ENCODE peak calls at places on chromosomes 12 and 14, in five cellular contexts. One of them, this sample, is unnamed.

GRCh38 chr12:49027846-49028245 is 9.3 kb upstream of the PRKAG1 start:
- DNase-seq in HCT116: no peak
- DNase-seq in OCI-LY7: no peak
- DNase-seq in bronchial epithelial cell: no peak
- DNase-seq in lower lobe of right lung: no peak
- DNase-seq in this sample: no peak

GRCh38 chr14:23113346-23114119 is 5.5 kb downstream of the CEBPE start:
- DNase-seq in bronchial epithelial cell: no peak
- DNase-seq in lower lobe of right lung: no peak
- DNase-seq in HCT116: no peak
- DNase-seq in OCI-LY7: no peak
- DNase-seq in this sample: peak; percentile 32

GRCh38 chr12:16063728-16064127 is 152.6 kb downstream of the DERA start:
- DNase-seq in OCI-LY7: no peak
- DNase-seq in HCT116: no peak
- DNase-seq in lower lobe of right lung: no peak
- DNase-seq in bronchial epithelial cell: no peak
- DNase-seq in this sample: peak; percentile 69

GRCh38 chr14:104515811-104516780 is 63.5 kb upstream of the C14orf180 start:
- DNase-seq in OCI-LY7: no peak
- DNase-seq in bronchial epithelial cell: no peak
- DNase-seq in HCT116: no peak
- DNase-seq in lower lobe of right lung: no peak
- DNase-seq in this sample: no peak

GRCh38 chr12:52655720-52656124 is 3.7 kb upstream of the KRT2 start:
- DNase-seq in HCT116: peak; percentile 28
- DNase-seq in lower lobe of right lung: peak; percentile 60
- DNase-seq in bronchial epithelial cell: peak; percentile 63
- DNase-seq in OCI-LY7: no peak
- DNase-seq in this sample: no peak

GRCh38 chr14:105275267-105275946 is 25.4 kb downstream of the BRF1 start:
- DNase-seq in OCI-LY7: no peak
- DNase-seq in HCT116: no peak
- DNase-seq in bronchial epithelial cell: no peak
- DNase-seq in lower lobe of right lung: no peak
- DNase-seq in this sample: no peak

GRCh38 chr14:75709207-75709812 is 48.3 kb downstream of the TTLL5 start:
- DNase-seq in OCI-LY7: peak; percentile 76
- DNase-seq in HCT116: peak; percentile 68
- DNase-seq in bronchial epithelial cell: peak; percentile 72
- DNase-seq in lower lobe of right lung: peak; percentile 73
- DNase-seq in this sample: peak; percentile 54

GRCh38 chr12:102956738-102957338 is 636 bp upstream of the ASCL1 start:
- DNase-seq in bronchial epithelial cell: no peak
- DNase-seq in OCI-LY7: no peak
- DNase-seq in lower lobe of right lung: no peak
- DNase-seq in HCT116: no peak
- DNase-seq in this sample: no peak

GRCh38 chr12:52005903-52006703 is 643 bp upstream of the TAMALIN start:
- DNase-seq in lower lobe of right lung: peak; percentile 89
- DNase-seq in bronchial epithelial cell: no peak
- DNase-seq in HCT116: no peak
- DNase-seq in OCI-LY7: peak; percentile 61
- DNase-seq in this sample: no peak

GRCh38 chr12:123113038-123113437 is 37.9 kb downstream of the PITPNM2 start:
- DNase-seq in bronchial epithelial cell: no peak
- DNase-seq in lower lobe of right lung: peak; percentile 53
- DNase-seq in OCI-LY7: no peak
- DNase-seq in HCT116: no peak
- DNase-seq in this sample: no peak

GRCh38 chr12:51395283-51396230 is 4.4 kb upstream of the GALNT6 start:
- DNase-seq in HCT116: no peak
- DNase-seq in bronchial epithelial cell: no peak
- DNase-seq in OCI-LY7: no peak
- DNase-seq in lower lobe of right lung: no peak
- DNase-seq in this sample: no peak

GRCh38 chr14:32534145-32534544 is 205.0 kb downstream of the AKAP6 start:
- DNase-seq in OCI-LY7: no peak
- DNase-seq in HCT116: no peak
- DNase-seq in lower lobe of right lung: no peak
- DNase-seq in bronchial epithelial cell: no peak
- DNase-seq in this sample: no peak

GRCh38 chr14:96191355-96191754 is 13.3 kb upstream of the BDKRB2 start:
- DNase-seq in lower lobe of right lung: no peak
- DNase-seq in bronchial epithelial cell: no peak
- DNase-seq in OCI-LY7: no peak
- DNase-seq in HCT116: no peak
- DNase-seq in this sample: no peak

GRCh38 chr12:3600039-3600720 is 109.2 kb downstream of the PRMT8 start:
- DNase-seq in lower lobe of right lung: no peak
- DNase-seq in OCI-LY7: no peak
- DNase-seq in HCT116: no peak
- DNase-seq in bronchial epithelial cell: no peak
- DNase-seq in this sample: peak; percentile 9

GRCh38 chr12:53054112-53054878 is 4.4 kb downstream of the TNS2 start:
- DNase-seq in HCT116: peak; percentile 94
- DNase-seq in lower lobe of right lung: peak; percentile 95
- DNase-seq in OCI-LY7: peak; percentile 93
- DNase-seq in bronchial epithelial cell: peak; percentile 90
- DNase-seq in this sample: peak; percentile 78

GRCh38 chr14:89256273-89256672 is 160.8 kb downstream of the FOXN3 start:
- DNase-seq in bronchial epithelial cell: no peak
- DNase-seq in lower lobe of right lung: no peak
- DNase-seq in OCI-LY7: no peak
- DNase-seq in HCT116: no peak
- DNase-seq in this sample: no peak

GRCh38 chr12:30026621-30027234 is 243.0 kb upstream of the TMTC1 start:
- DNase-seq in lower lobe of right lung: no peak
- DNase-seq in HCT116: no peak
- DNase-seq in OCI-LY7: no peak
- DNase-seq in bronchial epithelial cell: peak; percentile 75
- DNase-seq in this sample: peak; percentile 79

GRCh38 chr12:95118138-95118787 is 44.8 kb upstream of the NR2C1 start:
- DNase-seq in OCI-LY7: no peak
- DNase-seq in bronchial epithelial cell: peak; percentile 97
- DNase-seq in HCT116: no peak
- DNase-seq in lower lobe of right lung: no peak
- DNase-seq in this sample: peak; percentile 48

GRCh38 chr14:77026930-77027537 is 1.5 kb downstream of the IRF2BPL start:
- DNase-seq in bronchial epithelial cell: no peak
- DNase-seq in HCT116: no peak
- DNase-seq in lower lobe of right lung: peak; percentile 77
- DNase-seq in OCI-LY7: peak; percentile 72
- DNase-seq in this sample: no peak

GRCh38 chr12:88472775-88473174 is 107.5 kb downstream of the KITLG start:
- DNase-seq in OCI-LY7: no peak
- DNase-seq in HCT116: peak; percentile 47
- DNase-seq in lower lobe of right lung: no peak
- DNase-seq in bronchial epithelial cell: peak; percentile 83
- DNase-seq in this sample: no peak

GRCh38 chr12:124992874-124993567 is 424 bp upstream of the BRI3BP start:
- DNase-seq in lower lobe of right lung: peak; percentile 65
- DNase-seq in OCI-LY7: peak; percentile 95
- DNase-seq in HCT116: peak; percentile 91
- DNase-seq in bronchial epithelial cell: peak; percentile 79
- DNase-seq in this sample: no peak

GRCh38 chr12:21330682-21331253 is 3.9 kb downstream of the SLCO1A2 start:
- DNase-seq in OCI-LY7: peak; percentile 48
- DNase-seq in lower lobe of right lung: no peak
- DNase-seq in bronchial epithelial cell: no peak
- DNase-seq in HCT116: peak; percentile 37
- DNase-seq in this sample: no peak

GRCh38 chr12:121218588-121219352 is 8.8 kb downstream of the P2RX4 start:
- DNase-seq in HCT116: no peak
- DNase-seq in bronchial epithelial cell: no peak
- DNase-seq in lower lobe of right lung: no peak
- DNase-seq in OCI-LY7: no peak
- DNase-seq in this sample: no peak

GRCh38 chr12:132285991-132286681 is 43.3 kb downstream of the GALNT9 start:
- DNase-seq in lower lobe of right lung: peak; percentile 69
- DNase-seq in HCT116: no peak
- DNase-seq in OCI-LY7: no peak
- DNase-seq in bronchial epithelial cell: peak; percentile 5
- DNase-seq in this sample: peak; percentile 69

GRCh38 chr12:114733919-114734318 is 49.9 kb upstream of the TBX3 start:
- DNase-seq in lower lobe of right lung: no peak
- DNase-seq in HCT116: no peak
- DNase-seq in bronchial epithelial cell: no peak
- DNase-seq in OCI-LY7: no peak
- DNase-seq in this sample: no peak

GRCh38 chr12:3747976-3748619 is 4.8 kb downstream of the CRACR2A start:
- DNase-seq in bronchial epithelial cell: no peak
- DNase-seq in HCT116: no peak
- DNase-seq in OCI-LY7: no peak
- DNase-seq in lower lobe of right lung: no peak
- DNase-seq in this sample: no peak

GRCh38 chr12:65170245-65170881 is 980 bp downstream of the LEMD3 start:
- DNase-seq in lower lobe of right lung: peak; percentile 80
- DNase-seq in bronchial epithelial cell: peak; percentile 67
- DNase-seq in OCI-LY7: peak; percentile 59
- DNase-seq in HCT116: peak; percentile 28
- DNase-seq in this sample: no peak

GRCh38 chr12:96176575-96176974 is 17.6 kb upstream of the ELK3 start:
- DNase-seq in lower lobe of right lung: no peak
- DNase-seq in HCT116: no peak
- DNase-seq in bronchial epithelial cell: no peak
- DNase-seq in OCI-LY7: no peak
- DNase-seq in this sample: no peak

GRCh38 chr14:61662437-61663311 is 32.6 kb upstream of the HIF1A start:
- DNase-seq in HCT116: peak; percentile 34
- DNase-seq in OCI-LY7: peak; percentile 81
- DNase-seq in lower lobe of right lung: no peak
- DNase-seq in bronchial epithelial cell: peak; percentile 89
- DNase-seq in this sample: no peak

GRCh38 chr12:71045781-71046180 is 112.0 kb downstream of the TSPAN8 start:
- DNase-seq in bronchial epithelial cell: no peak
- DNase-seq in lower lobe of right lung: no peak
- DNase-seq in OCI-LY7: no peak
- DNase-seq in HCT116: no peak
- DNase-seq in this sample: no peak

GRCh38 chr14:88168498-88169165 is 154.4 kb downstream of the KCNK10 start:
- DNase-seq in lower lobe of right lung: no peak
- DNase-seq in bronchial epithelial cell: peak; percentile 39
- DNase-seq in HCT116: no peak
- DNase-seq in OCI-LY7: peak; percentile 50
- DNase-seq in this sample: no peak

GRCh38 chr12:95151406-95151805 is 65.9 kb downstream of the FGD6 start:
- DNase-seq in lower lobe of right lung: no peak
- DNase-seq in OCI-LY7: no peak
- DNase-seq in bronchial epithelial cell: peak; percentile 59
- DNase-seq in HCT116: no peak
- DNase-seq in this sample: no peak

DNA sequence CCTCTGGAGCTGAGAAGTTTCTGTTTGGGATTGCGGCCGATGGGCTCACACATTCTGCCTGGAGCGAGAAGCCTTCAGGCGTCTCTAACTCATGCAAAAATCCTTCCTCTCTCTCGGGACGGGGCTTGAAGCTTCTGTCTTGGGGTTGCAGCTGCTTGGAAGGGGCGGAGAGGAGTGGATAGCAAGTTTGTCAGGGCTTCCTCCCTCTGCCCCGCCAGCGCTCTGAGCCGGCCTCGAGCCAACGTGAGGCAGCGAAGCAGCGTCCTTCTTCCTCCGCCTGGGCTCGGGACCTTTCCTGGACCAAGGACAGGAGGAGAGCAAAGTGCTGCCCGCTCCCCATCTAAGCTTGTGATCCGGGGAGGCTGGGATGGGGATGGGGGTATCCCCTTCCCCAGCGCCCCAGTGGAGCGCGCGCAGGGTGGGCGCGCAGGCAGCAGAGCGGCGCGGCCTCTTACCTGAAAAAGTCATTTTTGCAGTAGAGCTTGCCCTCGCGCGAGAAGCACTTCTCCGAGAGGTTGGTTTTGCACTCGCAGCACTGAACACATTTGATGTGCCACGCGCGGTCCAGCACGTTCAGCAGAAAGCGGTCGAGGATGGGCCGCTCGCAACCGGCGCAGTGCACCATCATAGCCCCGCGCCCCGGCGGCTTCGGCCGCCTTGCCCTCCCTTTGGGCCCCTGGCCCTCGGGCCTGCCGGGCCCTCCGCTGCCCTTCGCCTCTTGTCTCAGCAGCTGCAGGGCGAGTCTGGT is 626 bp downstream of the LHX5 start:
- DNase-seq in lower lobe of right lung: no peak
- DNase-seq in OCI-LY7: no peak
- DNase-seq in bronchial epithelial cell: no peak
- DNase-seq in HCT116: no peak
- DNase-seq in this sample: no peak
- H3K4me3 ChIP-seq in lower lobe of right lung: no peak overlapping the region
- H3K4me3 ChIP-seq in OCI-LY7: no peak overlapping the region
- H3K4me3 ChIP-seq in bronchial epithelial cell: no peak overlapping the region
- H3K4me3 ChIP-seq in HCT116: no peak overlapping the region
- H3K4me3 ChIP-seq in this sample: no peak overlapping the region

GRCh38 chr12:32170437-32170998 is 63.9 kb downstream of the BICD1 start:
- DNase-seq in HCT116: no peak
- DNase-seq in lower lobe of right lung: no peak
- DNase-seq in bronchial epithelial cell: no peak
- DNase-seq in OCI-LY7: no peak
- DNase-seq in this sample: no peak
- H3K4me3 ChIP-seq in HCT116: no peak overlapping the region
- H3K4me3 ChIP-seq in lower lobe of right lung: no peak overlapping the region
- H3K4me3 ChIP-seq in bronchial epithelial cell: no peak overlapping the region
- H3K4me3 ChIP-seq in OCI-LY7: no peak overlapping the region
- H3K4me3 ChIP-seq in this sample: no peak overlapping the region

DNA sequence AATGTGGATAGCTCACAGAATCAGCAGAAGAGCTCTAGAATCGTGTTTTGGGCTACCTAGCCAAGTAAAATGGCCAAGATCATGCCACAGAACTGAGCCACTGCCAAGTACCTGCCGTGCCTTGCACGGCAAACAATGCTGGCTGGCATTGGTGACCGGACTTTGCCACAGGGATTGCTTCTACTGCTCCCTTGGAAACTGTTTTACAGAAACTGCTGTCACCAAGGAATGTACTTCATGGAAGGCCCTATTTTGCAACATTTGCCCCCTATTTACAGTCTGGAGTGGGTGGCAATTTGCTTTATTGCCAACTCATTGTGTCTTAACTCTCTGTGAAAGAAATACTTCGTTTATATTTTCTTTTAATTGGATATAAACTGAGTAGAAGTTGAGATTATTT is 49.0 kb downstream of the BORCS5 start:
- DNase-seq in HCT116: no peak
- DNase-seq in OCI-LY7: no peak
- DNase-seq in lower lobe of right lung: peak; percentile 76
- DNase-seq in bronchial epithelial cell: no peak
- DNase-seq in this sample: peak; percentile 93
- H3K4me3 ChIP-seq in HCT116: no peak overlapping the region
- H3K4me3 ChIP-seq in OCI-LY7: no peak overlapping the region
- H3K4me3 ChIP-seq in lower lobe of right lung: no peak overlapping the region
- H3K4me3 ChIP-seq in bronchial epithelial cell: no peak overlapping the region
- H3K4me3 ChIP-seq in this sample: no peak overlapping the region

DNA sequence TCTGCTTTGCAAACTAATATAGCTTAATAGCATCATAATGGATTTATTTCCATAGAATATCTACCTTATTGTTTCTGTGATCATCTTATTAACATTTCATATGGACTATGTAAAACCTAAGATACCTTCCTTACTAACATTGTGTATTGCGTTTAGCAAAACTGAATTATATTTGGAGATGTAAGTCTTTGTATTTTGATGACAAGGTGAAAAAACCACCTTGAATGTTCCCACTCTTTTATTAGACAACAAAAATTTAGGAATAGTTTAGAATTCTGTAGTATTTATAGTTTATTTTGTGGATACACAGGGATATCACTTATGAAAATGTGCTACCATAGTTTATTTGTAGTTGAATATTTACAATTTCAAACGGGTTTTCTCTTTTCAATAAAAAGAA is 32.0 kb downstream of the RASSF8 start:
- DNase-seq in HCT116: no peak
- DNase-seq in OCI-LY7: no peak
- DNase-seq in lower lobe of right lung: no peak
- DNase-seq in bronchial epithelial cell: no peak
- DNase-seq in this sample: no peak
- H3K4me3 ChIP-seq in HCT116: no peak overlapping the region
- H3K4me3 ChIP-seq in OCI-LY7: no peak overlapping the region
- H3K4me3 ChIP-seq in lower lobe of right lung: no peak overlapping the region
- H3K4me3 ChIP-seq in bronchial epithelial cell: no peak overlapping the region
- H3K4me3 ChIP-seq in this sample: no peak overlapping the region